ENCODE peak calls at places on chromosome 16, in five cellular contexts. J is IMR-90, B is HepG2, E is A549, I is H1. L is an unnamed sample.

GRCh38 chr16:1764971-1765370 is 6.4 kb downstream of the NME3 start:
- DNase-seq in J (no peak), E (no peak), B (no peak), I (no peak), L (no peak)

GRCh38 chr16:88376053-88376834 is 6.5 kb upstream of the ZNF469 start:
- DNase-seq in E (no peak), B (no peak), J (no peak), I (no peak), L (no peak)

GRCh38 chr16:88970539-88971065 is 6.4 kb downstream of the CBFA2T3 start:
- DNase-seq in E (no peak), J (no peak), I (no peak), B (no peak), L (no peak)

GRCh38 chr16:87241135-87241771 is 75.9 kb downstream of the C16orf95 start:
- DNase-seq in E (no peak), I (no peak), B (peak), J (no peak), L (no peak)

GRCh38 chr16:84268661-84269060 is 26.0 kb upstream of the WFDC1 start:
- DNase-seq in I (no peak), E (no peak), B (no peak), J (no peak), L (no peak)

GRCh38 chr16:47779201-47780016 is 318.3 kb downstream of the PHKB start:
- DNase-seq in J (peak), B (no peak), I (no peak), E (no peak), L (peak)

GRCh38 chr16:65523258-65523950 is 401.5 kb upstream of the CDH11 start:
- DNase-seq in B (no peak), J (no peak), I (no peak), E (no peak), L (no peak)

GRCh38 chr16:28863929-28864886 is 565 bp downstream of the SH2B1 start:
- DNase-seq in B (no peak), I (no peak), E (no peak), J (peak), L (peak)

GRCh38 chr16:31267332-31268032 is 7.7 kb downstream of the ITGAM start:
- DNase-seq in J (no peak), I (no peak), E (no peak), B (no peak), L (no peak)

GRCh38 chr16:57711-58110 is 4.1 kb downstream of the SNRNP25 start:
- DNase-seq in I (no peak), B (no peak), E (no peak), J (peak), L (no peak)

GRCh38 chr16:59170065-59170712 is 436.1 kb upstream of the GOT2 start:
- DNase-seq in I (peak), E (no peak), J (no peak), B (no peak), L (no peak)

GRCh38 chr16:66365588-66365987 is 903 bp upstream of the CDH5 start:
- DNase-seq in I (no peak), B (no peak), E (no peak), J (peak), L (no peak)

GRCh38 chr16:4936181-4936990 is 562 bp downstream of the PPL start:
- DNase-seq in B (no peak), J (no peak), I (no peak), E (no peak), L (peak)

GRCh38 chr16:17382949-17383348 is 87.8 kb downstream of the XYLT1 start:
- DNase-seq in J (no peak), E (no peak), I (no peak), B (no peak), L (no peak)

GRCh38 chr16:48101069-48101674 is 54.6 kb downstream of the ABCC12 start:
- DNase-seq in J (no peak), I (no peak), E (no peak), B (no peak), L (no peak)

GRCh38 chr16:20704281-20704680 is 6.8 kb upstream of the ACSM1 start:
- DNase-seq in B (peak), J (no peak), I (no peak), E (no peak), L (no peak)

GRCh38 chr16:66520406-66521194 is 29.3 kb downstream of the TK2 start:
- DNase-seq in J (no peak), B (no peak), E (no peak), I (no peak), L (no peak)

GRCh38 chr16:19776147-19776546 is 58.1 kb downstream of the IQCK start:
- DNase-seq in J (no peak), E (no peak), I (no peak), B (no peak), L (no peak)

GRCh38 chr16:75792781-75793180 is 66.5 kb upstream of the CPHXL start:
- DNase-seq in J (no peak), B (no peak), I (no peak), E (no peak), L (no peak)

GRCh38 chr16:55703003-55704001 is 47.5 kb downstream of the SLC6A2 start:
- DNase-seq in E (peak), J (peak), B (peak), I (no peak), L (peak)

GRCh38 chr16:52435573-52435972 is 111.4 kb downstream of the TOX3 start:
- DNase-seq in B (no peak), E (no peak), I (no peak), J (no peak), L (no peak)

GRCh38 chr16:77961811-77962210 is 60.5 kb upstream of the CLEC3A start:
- DNase-seq in B (no peak), E (no peak), I (no peak), J (peak), L (no peak)

GRCh38 chr16:83118365-83118764 is 491.6 kb downstream of the CDH13 start:
- DNase-seq in J (peak), E (no peak), I (no peak), B (no peak), L (no peak)

GRCh38 chr16:303760-304505 is 21.0 kb downstream of the PDIA2 start:
- DNase-seq in I (no peak), J (no peak), E (no peak), B (no peak), L (no peak)

GRCh38 chr16:19876501-19877059 is 8.1 kb downstream of the GPRC5B start:
- DNase-seq in I (no peak), J (no peak), B (no peak), E (no peak), L (no peak)

GRCh38 chr16:67461600-67462278 is 19.2 kb downstream of the ATP6V0D1 start:
- DNase-seq in B (no peak), I (no peak), E (no peak), J (no peak), L (no peak)

GRCh38 chr16:733382-734207 is 6.7 kb downstream of the HAGHL start:
- DNase-seq in B (no peak), E (no peak), J (no peak), I (no peak), L (peak)

GRCh38 chr16:471353-472198 is 46.1 kb downstream of the RAB11FIP3 start:
- DNase-seq in B (no peak), J (peak), E (no peak), I (peak), L (no peak)

GRCh38 chr16:73480381-73480780 is 432.5 kb upstream of the ZFHX3 start:
- DNase-seq in E (no peak), I (no peak), J (no peak), B (no peak), L (no peak)

GRCh38 chr16:86789621-86790051 is 211.3 kb downstream of the FOXL1 start:
- DNase-seq in J (peak), B (no peak), E (no peak), I (no peak), L (no peak)

GRCh38 chr16:88379694-88380040 is 3.1 kb upstream of the ZNF469 start:
- DNase-seq in B (no peak), I (no peak), J (no peak), E (no peak), L (no peak)

GRCh38 chr16:46916980-46917379 is 32.8 kb downstream of the GPT2 start:
- DNase-seq in E (peak), I (no peak), B (peak), J (peak), L (peak)

GRCh38 chr16:14365200-14365851 is 264.7 kb downstream of the PARN start:
- DNase-seq in B (no peak), E (no peak), J (no peak), I (no peak), L (no peak)

GRCh38 chr16:30656974-30657865 is 1.0 kb upstream of the FBRS start:
- DNase-seq in J (no peak), I (no peak), B (no peak), E (peak), L (peak)

GRCh38 chr16:28930652-28931051 is 1.1 kb upstream of the CD19 start:
- DNase-seq in B (no peak), J (no peak), I (no peak), E (no peak), L (no peak)

GRCh38 chr16:87076950-87077749 is 240.0 kb downstream of the C16orf95 start:
- DNase-seq in B (peak), E (peak), J (peak), I (peak), L (peak)

GRCh38 chr16:66427451-66427860 is 361 bp downstream of the BEAN1 start:
- DNase-seq in B (no peak), E (no peak), I (no peak), J (no peak), L (no peak)

GRCh38 chr16:81366316-81366932 is 51.7 kb downstream of the GAN start:
- DNase-seq in E (peak), I (no peak), J (peak), B (peak), L (peak)

GRCh38 chr16:78976212-78976611 is 624.3 kb downstream of the MAF start:
- DNase-seq in J (no peak), I (no peak), B (no peak), E (no peak), L (no peak)
- TF ChIP-seq MAFK in J (no peak), I (no peak), B (no peak), E (no peak), L (no peak)

GRCh38 chr16:63005356-63005755 is 969.1 kb upstream of the CDH8 start:
- DNase-seq in J (no peak), I (no peak), B (no peak), E (no peak), L (no peak)
- TF ChIP-seq MAFK in J (no peak), I (no peak), B (no peak), E (no peak), L (no peak)

GRCh38 chr16:57416084-57416483 is 11.5 kb downstream of the CCL17 start:
- DNase-seq in E (no peak), I (no peak), J (no peak), B (no peak), L (no peak)
- TF ChIP-seq MAFK in E (no peak), I (no peak), J (no peak), B (no peak), L (no peak)

GRCh38 chr16:85754403-85754802 is 3.5 kb upstream of the C16orf74 start:
- DNase-seq in J (no peak), E (no peak), I (no peak), B (no peak), L (no peak)
- TF ChIP-seq MAFK in J (no peak), E (no peak), I (no peak), B (no peak), L (no peak)

DNA sequence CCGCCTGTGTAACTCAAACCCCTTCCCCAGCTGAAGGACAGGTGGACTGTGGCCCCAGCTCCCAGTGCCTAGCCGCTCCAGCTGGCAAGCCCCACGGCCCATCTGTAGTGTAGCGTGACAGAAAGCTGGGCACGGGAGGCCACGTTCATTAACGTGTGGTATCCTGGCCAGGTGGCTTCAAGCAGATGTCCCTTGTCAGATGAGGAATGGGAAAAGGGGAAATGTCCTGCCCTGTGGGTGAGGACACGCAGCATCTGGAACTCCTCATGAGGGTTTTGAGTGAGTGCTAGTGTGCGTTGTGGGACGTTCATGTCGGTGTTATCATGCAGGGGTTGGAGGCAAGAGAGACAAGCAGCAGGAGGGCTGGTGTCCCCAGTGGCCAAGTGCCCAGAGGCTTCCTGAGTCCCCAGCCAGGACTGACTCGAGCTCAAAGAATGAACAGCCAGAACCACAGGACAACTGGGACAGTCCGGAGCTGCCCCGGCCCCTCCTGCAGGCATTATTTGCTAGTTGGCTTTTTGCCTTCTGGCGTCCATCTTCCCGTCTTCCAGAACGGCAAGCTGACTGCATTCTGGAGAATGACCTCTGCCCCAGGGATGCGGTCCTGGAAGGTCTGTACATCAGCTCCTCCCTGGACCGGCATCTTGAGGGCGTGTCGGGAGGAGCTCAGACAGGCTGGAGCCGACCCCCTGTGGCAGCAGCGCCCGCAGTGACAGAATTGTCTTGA is 19.3 kb downstream of the KDM8 start:
- DNase-seq in I (no peak), J (peak), B (no peak), E (no peak), L (no peak)
- TF ChIP-seq MAFK in I (no peak), J (no peak), B (no peak), E (no peak), L (no peak)

L was measured in K562.